ENCODE peak calls at places on chromosomes 3 and 15, in four cellular contexts. O is esophagus squamous epithelium; T is substantia nigra; E is activated T-cell treated with anti-CD3 and anti-CD28 coated beads, Interleukin-2, amount 50 U/mL, for 4 hours. P is an unnamed sample.

GRCh38 chr3:187288176-187288893 is 3.2 kb downstream of the MASP1 start:
- DNase-seq in O (no peak), T (no peak), E (no peak), P (no peak)

GRCh38 chr3:40166997-40167396 is 142.5 kb upstream of the EIF1B start:
- DNase-seq in O (no peak), T (no peak), E (no peak), P (no peak)

GRCh38 chr3:13228584-13228983 is 155.4 kb upstream of the IQSEC1 start:
- DNase-seq in O (no peak), T (no peak), E (no peak), P (no peak)

GRCh38 chr15:29425864-29426263 is 156.2 kb upstream of the NSMCE3 start:
- DNase-seq in O (no peak), T (no peak), E (no peak), P (no peak)

GRCh38 chr15:62847900-62848489 is 194.6 kb upstream of the TPM1 start:
- DNase-seq in O (no peak), T (peak), E (no peak), P (peak)

GRCh38 chr15:79093352-79093935 is 2.9 kb upstream of the RASGRF1 start:
- DNase-seq in O (no peak), T (no peak), E (no peak), P (no peak)

GRCh38 chr3:136929984-136930671 is 27.7 kb upstream of the IL20RB start:
- DNase-seq in O (no peak), T (no peak), E (no peak), P (peak)

GRCh38 chr3:148190441-148190990 is 507.2 kb upstream of the AGTR1 start:
- DNase-seq in O (no peak), T (no peak), E (no peak), P (peak)

GRCh38 chr3:39639344-39640236 is 169.8 kb upstream of the MYRIP start:
- DNase-seq in O (no peak), T (no peak), E (no peak), P (no peak)